ENCODE peak calls at places on chromosome 21, in four cellular contexts. V, W, E and M are unnamed samples.

GRCh38 chr21:38619865-38620513 is 121.7 kb upstream of the ERG start:
- DNase-seq in V (peak; percentile 81), W (peak; percentile 86), E (no peak), M (no peak)

GRCh38 chr21:34592573-34592972 is 22.3 kb downstream of the RCAN1 start:
- DNase-seq in V (no peak), W (no peak), E (no peak), M (no peak)

GRCh38 chr21:26920055-26920454 is 46.8 kb downstream of the ADAMTS5 start:
- DNase-seq in V (peak; percentile 55), W (no peak), E (no peak), M (peak; percentile 33)

GRCh38 chr21:40054403-40054802 is 187.2 kb downstream of the PCP4 start:
- DNase-seq in V (no peak), W (no peak), E (peak; percentile 94), M (no peak)

GRCh38 chr21:35336534-35336933 is 287.4 kb upstream of the RUNX1 start:
- DNase-seq in V (peak; percentile 23), W (no peak), E (no peak), M (peak; percentile 32)

GRCh38 chr21:29125979-29126378 is 4.5 kb upstream of the MAP3K7CL start:
- DNase-seq in V (no peak), W (no peak), E (no peak), M (no peak)

GRCh38 chr21:33478858-33479678 is 706 bp downstream of the TMEM50B start:
- DNase-seq in V (peak; percentile 15), W (peak; percentile 32), E (no peak), M (peak; percentile 29)

GRCh38 chr21:27298465-27298864 is 331.6 kb upstream of the ADAMTS5 start:
- DNase-seq in V (peak; percentile 23), W (no peak), E (peak; percentile 66), M (peak; percentile 45)

GRCh38 chr21:39083377-39084008 is 99.8 kb downstream of the PSMG1 start:
- DNase-seq in V (peak; percentile 41), W (peak; percentile 67), E (no peak), M (no peak)

GRCh38 chr21:38467911-38468310 is 30.4 kb downstream of the ERG start:
- DNase-seq in V (no peak), W (no peak), E (no peak), M (no peak)

DNA sequence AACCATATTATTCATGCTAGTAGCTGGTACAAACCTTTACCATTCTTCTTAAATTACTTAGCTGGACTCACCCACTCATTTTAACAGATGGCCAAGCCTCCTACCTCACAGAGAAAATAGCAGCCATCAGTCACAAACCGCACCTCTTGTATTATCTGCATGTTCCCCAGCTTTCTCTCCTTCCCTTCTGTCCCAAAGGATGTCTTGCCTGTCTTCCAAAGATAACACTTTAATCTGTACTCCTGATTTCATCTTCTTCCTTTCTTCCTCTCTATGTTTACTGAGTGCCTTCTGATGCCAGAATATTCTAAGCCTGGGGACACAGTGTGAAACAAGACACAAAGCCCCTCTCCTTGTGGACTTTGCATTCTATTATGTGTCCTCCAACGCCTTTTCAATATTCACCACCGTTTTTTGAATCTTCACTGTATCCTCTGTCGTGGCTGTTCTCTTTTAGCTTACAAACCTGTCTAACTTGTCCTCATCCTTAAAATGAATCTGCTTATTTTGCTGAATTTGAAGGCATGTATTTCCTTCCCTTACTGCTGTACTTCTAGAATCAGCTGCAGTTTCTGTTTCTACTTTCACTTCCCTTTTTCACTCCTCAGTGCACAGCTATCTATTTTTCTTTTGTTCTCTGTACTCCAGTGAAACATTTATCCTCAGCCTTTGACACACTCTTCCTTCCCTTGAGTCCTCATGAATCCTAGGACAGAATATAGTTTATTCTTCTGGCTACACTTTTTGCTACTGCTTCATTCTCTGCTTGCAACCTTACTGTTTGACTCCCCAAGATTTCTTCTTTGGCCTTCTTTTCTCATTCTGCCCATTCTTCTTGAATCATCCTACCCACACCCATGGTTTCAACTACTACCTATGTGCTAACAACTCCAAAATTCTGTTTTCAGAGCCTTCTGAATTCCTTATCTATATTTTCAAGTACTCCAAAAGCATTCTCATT is 216.9 kb upstream of the SAMSN1 start:
- DNase-seq in V (no peak), W (no peak), E (no peak), M (no peak)
- H3K4me3 ChIP-seq in V (no peak overlapping the region), W (no peak overlapping the region), E (peak overlapping the region; percentile 9), M (no peak overlapping the region)

DNA sequence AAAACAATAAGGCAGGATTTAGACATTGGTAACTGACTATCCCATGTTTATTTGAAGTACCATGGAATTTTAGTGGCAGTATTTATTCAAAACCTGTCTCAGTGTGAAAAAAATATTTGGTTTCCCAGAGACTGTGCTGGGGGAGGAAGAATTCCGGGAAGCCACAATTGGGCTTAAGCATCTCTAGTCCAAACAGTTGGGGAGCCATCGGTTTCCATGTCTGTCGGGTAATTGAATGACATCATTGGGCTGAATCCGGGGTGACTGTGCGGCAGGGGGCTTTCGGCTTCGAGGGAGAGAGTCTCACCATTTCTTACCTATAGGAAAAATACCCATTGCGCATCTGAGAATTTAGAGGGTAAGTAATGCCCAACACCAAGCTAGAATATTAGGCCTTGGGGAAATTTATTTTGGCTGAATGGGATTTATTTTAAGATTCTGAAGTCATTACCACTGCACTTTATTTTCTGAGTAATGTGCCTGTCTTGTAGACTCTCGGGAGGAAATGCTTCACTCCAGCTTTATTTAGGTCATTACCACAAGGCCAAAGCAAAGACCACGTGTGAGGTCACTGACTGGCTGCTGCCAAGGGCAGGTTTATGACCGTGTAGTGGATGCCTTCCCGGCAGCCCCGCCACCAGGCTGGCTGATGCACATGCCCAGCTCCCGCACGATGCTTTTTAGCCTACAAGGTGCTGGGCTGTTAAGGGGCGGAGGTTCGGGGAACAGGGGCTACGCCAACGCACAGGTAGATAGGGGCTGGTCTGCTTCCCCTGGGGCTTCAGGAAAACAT is 23.1 kb upstream of the UMODL1 start:
- DNase-seq in V (peak; percentile 98), W (peak; percentile 74), E (no peak), M (peak; percentile 93)
- TF ChIP-seq CTCF in V (peak; percentile 19), W (peak; percentile 9), E (no peak), M (peak; percentile 12)

DNA sequence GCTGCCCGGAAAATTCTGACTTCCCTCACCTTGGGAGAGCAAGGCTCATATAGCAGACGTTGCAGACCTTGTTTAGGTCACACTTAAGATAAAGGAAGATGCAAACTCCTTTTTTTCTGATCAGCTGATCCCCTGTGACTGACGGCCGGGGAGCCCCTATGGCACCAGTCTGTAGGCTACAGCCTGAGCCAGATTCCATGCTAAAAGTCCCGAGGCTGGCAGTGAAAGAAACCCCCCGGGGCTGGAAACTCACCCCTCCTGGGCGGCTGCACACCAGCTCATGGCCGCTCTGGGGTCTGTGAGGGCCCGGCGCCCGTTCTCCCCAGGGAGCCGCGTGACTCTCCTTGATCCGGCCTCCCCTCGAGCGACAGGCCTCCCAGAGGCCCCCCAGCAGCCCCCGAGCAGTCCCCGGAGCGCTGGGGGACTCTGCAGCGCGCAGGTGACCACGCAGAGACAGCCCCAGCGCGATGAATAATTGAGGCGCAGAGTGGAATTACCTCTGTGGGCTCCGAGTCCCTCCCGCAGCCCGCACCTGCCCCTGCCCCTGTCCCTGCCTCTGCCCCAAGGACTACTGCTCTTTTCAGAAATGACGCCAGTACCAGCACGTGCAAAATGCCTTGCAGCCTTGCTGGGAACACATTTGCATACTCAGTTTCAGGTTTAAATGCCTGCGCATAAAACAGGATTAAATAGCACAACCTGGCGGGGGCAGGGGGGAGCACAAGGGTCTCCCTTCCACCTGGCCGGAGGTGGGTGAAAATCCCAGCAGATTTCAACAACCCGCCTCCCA is 62.6 kb upstream of the CLDN14 start:
- DNase-seq in V (no peak), W (no peak), E (no peak), M (no peak)
- H3K4me3 ChIP-seq in V (no peak overlapping the region), W (no peak overlapping the region), E (no peak overlapping the region), M (no peak overlapping the region)

DNA sequence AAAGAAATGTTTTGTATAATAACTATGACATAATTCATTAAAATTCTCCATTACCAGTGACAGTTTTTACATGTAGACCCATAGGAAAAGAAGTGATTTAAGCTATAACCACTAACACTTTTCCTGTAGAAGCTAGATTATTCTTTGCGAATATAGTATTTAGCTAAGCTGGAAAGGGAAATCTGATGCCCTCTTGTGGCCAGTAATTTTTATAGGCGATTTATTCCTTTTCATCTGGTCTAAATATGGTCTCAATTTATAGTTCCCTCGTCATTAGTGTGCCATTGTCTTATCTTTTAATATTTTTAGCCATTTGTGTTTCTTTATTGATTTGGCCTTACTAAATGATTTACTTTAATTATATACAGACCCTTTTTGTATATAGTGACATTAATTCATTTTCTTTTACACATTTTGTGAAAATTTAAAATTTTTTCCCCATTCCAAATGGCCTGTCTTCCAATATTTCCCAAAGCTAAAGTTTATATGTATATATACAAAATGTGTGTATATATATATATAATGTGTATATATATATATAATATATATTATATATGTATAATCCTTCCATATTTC is 26.7 kb downstream of the BTG3 start:
- DNase-seq in V (peak; percentile 70), W (peak; percentile 76), E (no peak), M (peak; percentile 25)
- TF ChIP-seq CTCF in V (peak; percentile 65), W (peak; percentile 53), E (peak; percentile 54), M (peak; percentile 56)

GRCh38 chr21:37009740-37010341 is 3.3 kb downstream of the RIPPLY3 start:
- DNase-seq in V (peak; percentile 81), W (peak; percentile 90), E (peak; percentile 88), M (peak; percentile 53)
- H3K4me3 ChIP-seq in V (peak overlapping the region; percentile 26), W (peak overlapping the region; percentile 45), E (peak overlapping the region; percentile 14), M (peak overlapping the region; percentile 39)

DNA sequence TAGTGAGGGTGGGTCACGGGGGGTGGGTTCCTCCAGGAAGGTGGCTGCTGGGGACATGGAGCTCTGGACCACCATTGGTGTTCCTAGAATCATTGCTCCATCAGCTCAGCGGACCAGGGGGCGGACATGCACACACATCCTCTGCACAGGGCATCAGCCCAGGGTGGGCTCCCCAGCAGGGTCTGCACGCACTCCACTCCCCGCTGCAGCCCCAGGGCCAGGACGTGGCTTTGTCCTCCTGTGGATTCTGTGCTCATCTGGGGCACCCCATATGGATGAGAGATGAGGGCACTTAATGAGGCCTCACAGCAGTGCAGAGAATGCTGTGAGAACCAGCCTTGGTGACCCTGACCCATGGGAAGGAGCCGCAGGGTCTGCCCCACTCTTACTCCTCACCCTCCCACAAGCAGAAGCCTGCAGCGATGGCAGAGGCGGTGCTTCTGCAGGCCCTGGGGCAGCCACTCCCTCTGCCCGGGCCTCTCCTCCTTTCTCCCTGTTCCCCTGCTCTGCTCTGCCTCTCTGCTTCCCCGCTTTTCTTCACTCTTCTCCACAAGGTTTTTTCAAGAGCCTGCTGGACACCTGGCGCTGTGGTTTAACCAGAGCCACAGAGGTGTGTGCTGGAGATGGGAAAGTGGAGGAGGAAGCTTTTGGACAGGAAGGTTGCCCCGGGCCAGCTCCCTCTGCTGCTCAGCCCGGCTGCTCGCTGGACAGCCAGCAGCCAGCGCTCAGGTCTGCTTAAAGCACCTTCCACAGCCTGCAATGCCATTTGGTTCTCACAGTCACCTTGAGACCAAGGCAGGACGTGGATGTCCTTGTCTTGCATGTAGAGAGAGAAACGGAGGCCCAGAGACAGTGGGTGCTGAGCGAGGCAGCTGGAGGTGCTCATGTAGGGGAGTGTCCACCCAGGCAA is 26.2 kb upstream of the PCBP3 start:
- DNase-seq in V (no peak), W (no peak), E (peak; percentile 60), M (no peak)
- TF ChIP-seq CTCF in V (no peak), W (no peak), E (no peak), M (no peak)

GRCh38 chr21:45019076-45019886 is 55.1 kb upstream of the ADARB1 start:
- DNase-seq in V (no peak), W (no peak), E (peak; percentile 67), M (no peak)
- H3K4me3 ChIP-seq in V (no peak overlapping the region), W (no peak overlapping the region), E (peak overlapping the region; percentile 61), M (no peak overlapping the region)

DNA sequence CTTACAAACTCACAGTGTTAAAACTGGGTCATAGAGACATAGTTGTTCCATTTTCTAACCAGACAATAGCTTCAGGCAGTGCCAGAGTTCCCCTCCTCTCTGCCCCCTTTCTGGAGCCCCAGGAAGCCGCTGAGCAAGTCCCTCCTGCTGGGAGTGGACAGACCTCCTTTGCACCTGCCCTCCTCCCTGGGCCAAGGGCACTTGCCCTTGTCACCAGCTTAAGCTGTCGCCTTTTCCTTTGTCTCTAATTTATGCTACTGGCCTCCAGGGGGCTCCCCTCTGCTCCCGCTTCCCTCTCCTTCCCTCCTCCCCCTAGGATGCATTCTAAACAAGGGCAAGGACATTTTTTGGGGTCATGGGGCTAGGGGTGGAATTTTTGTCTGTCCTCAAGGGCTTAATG is 182.4 kb downstream of the MIS18A start:
- DNase-seq in V (peak; percentile 12), W (peak; percentile 7), E (no peak), M (no peak)
- TF ChIP-seq CTCF in V (peak; percentile 41), W (no peak), E (no peak), M (peak; percentile 35)